ENCODE peak calls at places on chromosomes 12 and 14, in four cellular contexts. One of them, this sample, is unnamed.

GRCh38 chr12:47039756-47040155 is 39.7 kb upstream of the PCED1B start:
- DNase-seq in activated gamma-delta T cell treated with anti-CD3 and anti-CD28 coated beads, Interleukin-2, amount 50 U/mL, for 16 hours: no peak
- DNase-seq in stimulated activated CD4-positive, alpha-beta T cell treated with anti-CD3 and anti-CD28 coated beads, Interleukin-1b, Interleukin-23, amount 100 ng/mL, for 1 hour: no peak
- DNase-seq in hepatic stellate cell: no peak
- DNase-seq in this sample: no peak

GRCh38 chr12:61538951-61539350 is 721.3 kb upstream of the USP15 start:
- DNase-seq in activated gamma-delta T cell treated with anti-CD3 and anti-CD28 coated beads, Interleukin-2, amount 50 U/mL, for 16 hours: no peak
- DNase-seq in stimulated activated CD4-positive, alpha-beta T cell treated with anti-CD3 and anti-CD28 coated beads, Interleukin-1b, Interleukin-23, amount 100 ng/mL, for 1 hour: no peak
- DNase-seq in hepatic stellate cell: no peak
- DNase-seq in this sample: no peak

GRCh38 chr12:80684077-80684495 is 23.3 kb upstream of the MYF6 start:
- DNase-seq in activated gamma-delta T cell treated with anti-CD3 and anti-CD28 coated beads, Interleukin-2, amount 50 U/mL, for 16 hours: no peak
- DNase-seq in stimulated activated CD4-positive, alpha-beta T cell treated with anti-CD3 and anti-CD28 coated beads, Interleukin-1b, Interleukin-23, amount 100 ng/mL, for 1 hour: no peak
- DNase-seq in hepatic stellate cell: no peak
- DNase-seq in this sample: no peak

GRCh38 chr14:56170028-56170427 is 51.8 kb downstream of the PELI2 start:
- DNase-seq in activated gamma-delta T cell treated with anti-CD3 and anti-CD28 coated beads, Interleukin-2, amount 50 U/mL, for 16 hours: no peak
- DNase-seq in stimulated activated CD4-positive, alpha-beta T cell treated with anti-CD3 and anti-CD28 coated beads, Interleukin-1b, Interleukin-23, amount 100 ng/mL, for 1 hour: no peak
- DNase-seq in hepatic stellate cell: no peak
- DNase-seq in this sample: no peak

GRCh38 chr14:59067135-59067894 is 121.2 kb upstream of the DAAM1 start:
- DNase-seq in activated gamma-delta T cell treated with anti-CD3 and anti-CD28 coated beads, Interleukin-2, amount 50 U/mL, for 16 hours: no peak
- DNase-seq in stimulated activated CD4-positive, alpha-beta T cell treated with anti-CD3 and anti-CD28 coated beads, Interleukin-1b, Interleukin-23, amount 100 ng/mL, for 1 hour: no peak
- DNase-seq in hepatic stellate cell: no peak
- DNase-seq in this sample: no peak

GRCh38 chr12:57461326-57461903 is 1.8 kb downstream of the GLI1 start:
- DNase-seq in activated gamma-delta T cell treated with anti-CD3 and anti-CD28 coated beads, Interleukin-2, amount 50 U/mL, for 16 hours: no peak
- DNase-seq in stimulated activated CD4-positive, alpha-beta T cell treated with anti-CD3 and anti-CD28 coated beads, Interleukin-1b, Interleukin-23, amount 100 ng/mL, for 1 hour: no peak
- DNase-seq in hepatic stellate cell: peak
- DNase-seq in this sample: peak

GRCh38 chr14:60064491-60065072 is 27.1 kb upstream of the PCNX4 start:
- DNase-seq in activated gamma-delta T cell treated with anti-CD3 and anti-CD28 coated beads, Interleukin-2, amount 50 U/mL, for 16 hours: no peak
- DNase-seq in stimulated activated CD4-positive, alpha-beta T cell treated with anti-CD3 and anti-CD28 coated beads, Interleukin-1b, Interleukin-23, amount 100 ng/mL, for 1 hour: no peak
- DNase-seq in hepatic stellate cell: peak
- DNase-seq in this sample: no peak

GRCh38 chr14:88852632-88853031 is 28.2 kb downstream of the TTC8 start:
- DNase-seq in activated gamma-delta T cell treated with anti-CD3 and anti-CD28 coated beads, Interleukin-2, amount 50 U/mL, for 16 hours: no peak
- DNase-seq in stimulated activated CD4-positive, alpha-beta T cell treated with anti-CD3 and anti-CD28 coated beads, Interleukin-1b, Interleukin-23, amount 100 ng/mL, for 1 hour: no peak
- DNase-seq in hepatic stellate cell: no peak
- DNase-seq in this sample: no peak

GRCh38 chr14:64628940-64629403 is 75.3 kb upstream of the PLEKHG3 start:
- DNase-seq in activated gamma-delta T cell treated with anti-CD3 and anti-CD28 coated beads, Interleukin-2, amount 50 U/mL, for 16 hours: no peak
- DNase-seq in stimulated activated CD4-positive, alpha-beta T cell treated with anti-CD3 and anti-CD28 coated beads, Interleukin-1b, Interleukin-23, amount 100 ng/mL, for 1 hour: no peak
- DNase-seq in hepatic stellate cell: peak
- DNase-seq in this sample: no peak

GRCh38 chr12:50271724-50272247 is 11.5 kb downstream of the LIMA1 start:
- DNase-seq in activated gamma-delta T cell treated with anti-CD3 and anti-CD28 coated beads, Interleukin-2, amount 50 U/mL, for 16 hours: no peak
- DNase-seq in stimulated activated CD4-positive, alpha-beta T cell treated with anti-CD3 and anti-CD28 coated beads, Interleukin-1b, Interleukin-23, amount 100 ng/mL, for 1 hour: no peak
- DNase-seq in hepatic stellate cell: no peak
- DNase-seq in this sample: no peak

GRCh38 chr14:105151838-105152793 is 16.5 kb downstream of the JAG2 start:
- DNase-seq in activated gamma-delta T cell treated with anti-CD3 and anti-CD28 coated beads, Interleukin-2, amount 50 U/mL, for 16 hours: no peak
- DNase-seq in stimulated activated CD4-positive, alpha-beta T cell treated with anti-CD3 and anti-CD28 coated beads, Interleukin-1b, Interleukin-23, amount 100 ng/mL, for 1 hour: no peak
- DNase-seq in hepatic stellate cell: peak
- DNase-seq in this sample: no peak

GRCh38 chr12:12533238-12533829 is 29.3 kb downstream of the DUSP16 start:
- DNase-seq in activated gamma-delta T cell treated with anti-CD3 and anti-CD28 coated beads, Interleukin-2, amount 50 U/mL, for 16 hours: no peak
- DNase-seq in stimulated activated CD4-positive, alpha-beta T cell treated with anti-CD3 and anti-CD28 coated beads, Interleukin-1b, Interleukin-23, amount 100 ng/mL, for 1 hour: no peak
- DNase-seq in hepatic stellate cell: no peak
- DNase-seq in this sample: no peak

GRCh38 chr14:74527736-74528280 is 34.2 kb downstream of the ISCA2 start:
- DNase-seq in activated gamma-delta T cell treated with anti-CD3 and anti-CD28 coated beads, Interleukin-2, amount 50 U/mL, for 16 hours: no peak
- DNase-seq in stimulated activated CD4-positive, alpha-beta T cell treated with anti-CD3 and anti-CD28 coated beads, Interleukin-1b, Interleukin-23, amount 100 ng/mL, for 1 hour: no peak
- DNase-seq in hepatic stellate cell: no peak
- DNase-seq in this sample: no peak

GRCh38 chr12:131867891-131868675 is 26.3 kb upstream of the ULK1 start:
- DNase-seq in activated gamma-delta T cell treated with anti-CD3 and anti-CD28 coated beads, Interleukin-2, amount 50 U/mL, for 16 hours: no peak
- DNase-seq in stimulated activated CD4-positive, alpha-beta T cell treated with anti-CD3 and anti-CD28 coated beads, Interleukin-1b, Interleukin-23, amount 100 ng/mL, for 1 hour: no peak
- DNase-seq in hepatic stellate cell: no peak
- DNase-seq in this sample: no peak

GRCh38 chr14:30550335-30550734 is 8.6 kb upstream of the G2E3 start:
- DNase-seq in activated gamma-delta T cell treated with anti-CD3 and anti-CD28 coated beads, Interleukin-2, amount 50 U/mL, for 16 hours: no peak
- DNase-seq in stimulated activated CD4-positive, alpha-beta T cell treated with anti-CD3 and anti-CD28 coated beads, Interleukin-1b, Interleukin-23, amount 100 ng/mL, for 1 hour: no peak
- DNase-seq in hepatic stellate cell: peak
- DNase-seq in this sample: no peak

GRCh38 chr14:95119336-95119735 is 38.0 kb downstream of the DICER1 start:
- DNase-seq in activated gamma-delta T cell treated with anti-CD3 and anti-CD28 coated beads, Interleukin-2, amount 50 U/mL, for 16 hours: no peak
- DNase-seq in stimulated activated CD4-positive, alpha-beta T cell treated with anti-CD3 and anti-CD28 coated beads, Interleukin-1b, Interleukin-23, amount 100 ng/mL, for 1 hour: no peak
- DNase-seq in hepatic stellate cell: no peak
- DNase-seq in this sample: no peak

GRCh38 chr14:96666088-96666487 is 131.1 kb upstream of the VRK1 start:
- DNase-seq in activated gamma-delta T cell treated with anti-CD3 and anti-CD28 coated beads, Interleukin-2, amount 50 U/mL, for 16 hours: no peak
- DNase-seq in stimulated activated CD4-positive, alpha-beta T cell treated with anti-CD3 and anti-CD28 coated beads, Interleukin-1b, Interleukin-23, amount 100 ng/mL, for 1 hour: no peak
- DNase-seq in hepatic stellate cell: no peak
- DNase-seq in this sample: no peak

This sample was measured in breast epithelium.